ENCODE peak calls at places on chromosomes 3 and 15, in six cellular contexts. X is B cell; F is ovary; J is activated CD4-positive, alpha-beta T cell treated with anti-CD3 and anti-CD28 coated beads for 48 hours; D is AG20443; R is skeletal muscle cell. E is an unnamed sample.

GRCh38 chr15:71780349-71780976 is 29.9 kb upstream of the NR2E3 start:
- DNase-seq in X (peak; percentile 51), F (no peak), J (peak; percentile 37), D (peak; percentile 67), R (peak; percentile 41), E (peak; percentile 34)

GRCh38 chr3:55521086-55522060 is 34.3 kb upstream of the WNT5A start:
- DNase-seq in X (no peak), F (no peak), J (no peak), D (peak; percentile 88), R (no peak), E (no peak)

GRCh38 chr3:118842147-118842863 is 192.3 kb downstream of the IGSF11 start:
- DNase-seq in X (no peak), F (no peak), J (peak; percentile 22), D (no peak), R (no peak), E (no peak)

GRCh38 chr3:136122006-136122405 is 74.1 kb downstream of the MSL2 start:
- DNase-seq in X (no peak), F (no peak), J (no peak), D (no peak), R (no peak), E (no peak)

GRCh38 chr3:157794771-157795170 is 291.6 kb upstream of the VEPH1 start:
- DNase-seq in X (no peak), F (no peak), J (no peak), D (peak; percentile 49), R (peak; percentile 16), E (no peak)

GRCh38 chr15:35595656-35596055 is 49.7 kb upstream of the DPH6 start:
- DNase-seq in X (no peak), F (no peak), J (no peak), D (no peak), R (no peak), E (no peak)

GRCh38 chr3:182284793-182285192 is 508.5 kb upstream of the ATP11B start:
- DNase-seq in X (no peak), F (no peak), J (no peak), D (no peak), R (no peak), E (no peak)

GRCh38 chr3:138642226-138642926 is 33.8 kb downstream of the FAIM start:
- DNase-seq in X (no peak), F (no peak), J (no peak), D (no peak), R (no peak), E (no peak)

GRCh38 chr3:108103040-108103751 is 12.4 kb upstream of the CD47 start:
- DNase-seq in X (no peak), F (no peak), J (no peak), D (no peak), R (no peak), E (no peak)

GRCh38 chr15:51111061-51111460 is 16.4 kb upstream of the TNFAIP8L3 start:
- DNase-seq in X (no peak), F (no peak), J (no peak), D (no peak), R (no peak), E (no peak)

GRCh38 chr3:111812680-111813079 is 46.4 kb upstream of the PHLDB2 start:
- DNase-seq in X (no peak), F (no peak), J (no peak), D (no peak), R (no peak), E (no peak)

GRCh38 chr3:66011098-66011655 is 27.5 kb downstream of the MAGI1 start:
- DNase-seq in X (no peak), F (no peak), J (no peak), D (no peak), R (no peak), E (no peak)

GRCh38 chr3:136473716-136474326 is 223.7 kb downstream of the PCCB start:
- DNase-seq in X (no peak), F (no peak), J (no peak), D (no peak), R (no peak), E (no peak)

GRCh38 chr3:31420311-31420710 is 112.4 kb upstream of the STT3B start:
- DNase-seq in X (no peak), F (no peak), J (no peak), D (no peak), R (no peak), E (no peak)

GRCh38 chr15:45347033-45347432 is 31.3 kb downstream of the GATM start:
- DNase-seq in X (no peak), F (no peak), J (no peak), D (no peak), R (no peak), E (no peak)

GRCh38 chr3:165233521-165234195 is 37.5 kb upstream of the SLITRK3 start:
- DNase-seq in X (no peak), F (no peak), J (no peak), D (no peak), R (no peak), E (no peak)

GRCh38 chr15:41982133-41982930 is 10.0 kb upstream of the EHD4 start:
- DNase-seq in X (no peak), F (no peak), J (no peak), D (no peak), R (no peak), E (no peak)

GRCh38 chr3:117282506-117282905 is 572.9 kb downstream of the TUSC7 start:
- DNase-seq in X (no peak), F (no peak), J (no peak), D (no peak), R (no peak), E (no peak)

GRCh38 chr15:77580991-77581682 is 51.6 kb downstream of the LINGO1 start:
- DNase-seq in X (no peak), F (no peak), J (no peak), D (no peak), R (no peak), E (no peak)

GRCh38 chr15:39783244-39783820 is 691 bp upstream of the FSIP1 start:
- DNase-seq in X (peak; percentile 18), F (no peak), J (no peak), D (no peak), R (no peak), E (no peak)

GRCh38 chr3:54784021-54784420 is 143.8 kb downstream of the LRTM1 start:
- DNase-seq in X (no peak), F (no peak), J (no peak), D (no peak), R (no peak), E (no peak)

GRCh38 chr3:132399054-132399929 is 18.0 kb upstream of the DNAJC13 start:
- DNase-seq in X (peak; percentile 48), F (no peak), J (peak; percentile 36), D (peak; percentile 81), R (peak; percentile 20), E (peak; percentile 38)

GRCh38 chr3:65146149-65146548 is 458.3 kb upstream of the ADAMTS9 start:
- DNase-seq in X (no peak), F (no peak), J (no peak), D (no peak), R (no peak), E (no peak)

GRCh38 chr3:32621466-32621865 is 50.8 kb upstream of the DYNC1LI1 start:
- DNase-seq in X (no peak), F (no peak), J (no peak), D (no peak), R (no peak), E (no peak)

GRCh38 chr15:74206801-74207281 is 4.3 kb upstream of the STRA6 start:
- DNase-seq in X (no peak), F (no peak), J (no peak), D (no peak), R (no peak), E (no peak)

GRCh38 chr3:12865271-12865670 is 23.9 kb upstream of the RPL32 start:
- DNase-seq in X (no peak), F (no peak), J (no peak), D (no peak), R (no peak), E (no peak)

GRCh38 chr3:127820871-127821853 is 1.2 kb downstream of the MGLL start:
- DNase-seq in X (no peak), F (no peak), J (peak; percentile 13), D (no peak), R (no peak), E (no peak)

GRCh38 chr3:130935761-130936160 is 41.9 kb downstream of the ATP2C1 start:
- DNase-seq in X (no peak), F (no peak), J (no peak), D (peak; percentile 50), R (peak; percentile 49), E (no peak)

GRCh38 chr15:68877626-68878025 is 52.7 kb upstream of the SPESP1 start:
- DNase-seq in X (no peak), F (no peak), J (no peak), D (no peak), R (no peak), E (no peak)

GRCh38 chr3:15360786-15361493 is 28.6 kb upstream of the SH3BP5 start:
- DNase-seq in X (peak; percentile 38), F (no peak), J (no peak), D (peak; percentile 55), R (peak; percentile 51), E (no peak)

GRCh38 chr3:126135398-126136076 is 44.8 kb downstream of the ALDH1L1 start:
- DNase-seq in X (no peak), F (peak; percentile 14), J (peak; percentile 1), D (no peak), R (no peak), E (peak; percentile 10)

E was measured in testis.